ENCODE peak calls at places on chromosome 4, in eight cellular contexts. I is mesenchymal stem cell; L is uterus; Z is IMR-90; V is fibroblast of lung; Q is CD4-positive, CD25-positive, alpha-beta regulatory T cell; W is aorta; E is testis. S is an unnamed sample.

GRCh38 chr4:127737295-127737694 is 7.1 kb downstream of the SLC25A31 start:
- DNase-seq in I (no peak), L (no peak), Z (no peak), V (no peak), Q (no peak), W (no peak), E (no peak), S (no peak)

GRCh38 chr4:126475730-126476129 is 1157.0 kb upstream of the INTU start:
- DNase-seq in I (no peak), L (no peak), Z (no peak), V (no peak), Q (no peak), W (no peak), E (no peak), S (peak; percentile 5)

GRCh38 chr4:152992027-152992426 is 55.9 kb downstream of the FHDC1 start:
- DNase-seq in I (no peak), L (no peak), Z (no peak), V (no peak), Q (no peak), W (no peak), E (no peak), S (peak; percentile 99)

GRCh38 chr4:152640058-152640921 is 39.5 kb downstream of the TMEM154 start:
- DNase-seq in I (peak; percentile 38), L (no peak), Z (peak; percentile 28), V (no peak), Q (no peak), W (no peak), E (peak; percentile 30), S (peak; percentile 17)

GRCh38 chr4:39030726-39031125 is 1.5 kb downstream of the TMEM156 start:
- DNase-seq in I (no peak), L (no peak), Z (peak; percentile 41), V (no peak), Q (no peak), W (no peak), E (no peak), S (peak; percentile 53)

GRCh38 chr4:7431696-7432530 is 2.8 kb downstream of the PSAPL1 start:
- DNase-seq in I (no peak), L (no peak), Z (no peak), V (no peak), Q (no peak), W (peak; percentile 25), E (no peak), S (peak; percentile 34)

GRCh38 chr4:67198757-67199156 is 346.5 kb downstream of the CENPC start:
- DNase-seq in I (peak; percentile 57), L (no peak), Z (no peak), V (peak; percentile 61), Q (no peak), W (no peak), E (peak; percentile 24), S (peak; percentile 74)

GRCh38 chr4:134200811-134201215 is 776 bp downstream of the PABPC4L start:
- DNase-seq in I (no peak), L (no peak), Z (no peak), V (peak; percentile 11), Q (no peak), W (peak; percentile 35), E (no peak), S (no peak)

GRCh38 chr4:7448036-7448435 is 13.3 kb upstream of the PSAPL1 start:
- DNase-seq in I (no peak), L (no peak), Z (no peak), V (no peak), Q (no peak), W (no peak), E (no peak), S (no peak)

GRCh38 chr4:5435201-5435600 is 273.2 kb downstream of the EVC2 start:
- DNase-seq in I (no peak), L (no peak), Z (no peak), V (no peak), Q (no peak), W (no peak), E (no peak), S (no peak)

GRCh38 chr4:109389367-109390118 is 44.1 kb upstream of the SEC24B start:
- DNase-seq in I (peak; percentile 26), L (no peak), Z (no peak), V (no peak), Q (no peak), W (no peak), E (no peak), S (no peak)

GRCh38 chr4:122992111-122992510 is 69.7 kb upstream of the NUDT6 start:
- DNase-seq in I (no peak), L (no peak), Z (no peak), V (peak; percentile 27), Q (no peak), W (no peak), E (no peak), S (peak; percentile 65)

GRCh38 chr4:7514789-7515188 is 80.1 kb upstream of the PSAPL1 start:
- DNase-seq in I (no peak), L (no peak), Z (no peak), V (no peak), Q (no peak), W (no peak), E (no peak), S (no peak)

GRCh38 chr4:74671074-74671698 is 123.1 kb downstream of the BTC start:
- DNase-seq in I (peak; percentile 74), L (no peak), Z (peak; percentile 64), V (peak; percentile 55), Q (no peak), W (no peak), E (peak; percentile 51), S (peak; percentile 74)

GRCh38 chr4:80495847-80496246 is 160.3 kb downstream of the CFAP299 start:
- DNase-seq in I (no peak), L (no peak), Z (no peak), V (no peak), Q (no peak), W (no peak), E (no peak), S (no peak)

GRCh38 chr4:115360441-115360840 is 247.0 kb upstream of the NDST4 start:
- DNase-seq in I (peak; percentile 66), L (no peak), Z (no peak), V (peak; percentile 32), Q (no peak), W (no peak), E (no peak), S (no peak)

GRCh38 chr4:181536753-181537434 is 706.3 kb upstream of the TENM3 start:
- DNase-seq in I (no peak), L (no peak), Z (no peak), V (no peak), Q (no peak), W (no peak), E (no peak), S (no peak)

GRCh38 chr4:7478665-7479064 is 43.9 kb upstream of the PSAPL1 start:
- DNase-seq in I (no peak), L (no peak), Z (no peak), V (no peak), Q (no peak), W (no peak), E (no peak), S (no peak)

GRCh38 chr4:45350438-45350837 is 624.1 kb upstream of the GNPDA2 start:
- DNase-seq in I (peak; percentile 56), L (no peak), Z (no peak), V (peak; percentile 6), Q (no peak), W (no peak), E (no peak), S (no peak)

GRCh38 chr4:60657041-60657440 is 543.1 kb upstream of the ADGRL3 start:
- DNase-seq in I (peak; percentile 3), L (no peak), Z (peak; percentile 1), V (no peak), Q (no peak), W (no peak), E (no peak), S (peak; percentile 50)

DNA sequence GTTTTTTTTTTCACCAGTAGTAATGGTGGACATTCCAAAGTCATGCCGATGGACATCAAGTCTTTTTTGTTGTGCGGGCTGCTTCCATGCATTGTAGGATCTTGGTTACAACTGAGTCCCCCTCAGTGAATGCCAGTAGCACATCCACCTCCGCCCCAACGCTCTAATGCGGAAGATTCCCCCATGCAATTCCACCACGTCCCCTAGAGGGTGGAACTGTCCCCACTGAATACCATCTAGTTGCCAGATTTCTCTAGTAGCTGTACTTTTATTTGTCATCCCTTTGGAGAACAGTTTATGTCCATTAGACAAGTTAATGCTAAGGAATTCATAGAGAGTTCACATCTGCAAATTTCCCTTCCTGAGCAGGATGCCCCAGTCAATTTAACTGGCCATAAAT is 6.7 kb downstream of the SHISA3 start:
- DNase-seq in I (no peak), L (no peak), Z (no peak), V (no peak), Q (no peak), W (no peak), E (no peak), S (no peak)
- H3K27me3 ChIP-seq in I (no peaks in the 10 kb centered on the region), L (peaks cover 8% of the 10 kb centered on the region), Z (no peaks in the 10 kb centered on the region), V (peaks cover 5% of the 10 kb centered on the region), Q (peaks cover 19% of the 10 kb centered on the region), W (peaks cover 3% of the 10 kb centered on the region), E (no peaks in the 10 kb centered on the region), S (peaks cover 9% of the 10 kb centered on the region)

DNA sequence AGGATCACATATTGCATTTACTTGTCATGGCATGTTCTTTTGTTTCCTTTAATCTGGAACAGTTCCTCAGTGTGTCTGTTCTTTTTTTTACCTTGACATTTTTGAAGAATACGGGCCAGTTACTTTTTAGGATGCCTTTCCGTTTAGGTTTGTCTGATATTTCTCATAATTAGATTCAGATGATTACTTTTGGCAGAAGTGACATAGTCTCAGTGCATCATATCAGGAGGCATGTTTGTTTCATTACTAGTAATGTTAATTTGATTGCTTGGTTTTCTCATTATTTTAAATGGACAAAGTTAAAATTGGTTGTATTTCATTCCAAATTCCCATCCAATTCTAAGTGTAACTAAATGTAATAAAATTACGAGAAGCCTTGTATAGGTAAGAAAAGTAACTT is 8.3 kb downstream of the POLR2B start:
- DNase-seq in I (no peak), L (no peak), Z (no peak), V (no peak), Q (no peak), W (no peak), E (no peak), S (no peak)
- H3K36me3 ChIP-seq in I (peaks cover 29% of the 10 kb centered on the region), L (no peaks in the 10 kb centered on the region), Z (peaks cover 32% of the 10 kb centered on the region), V (peaks cover 8% of the 10 kb centered on the region), Q (peaks cover 62% of the 10 kb centered on the region), W (peaks cover 7% of the 10 kb centered on the region), E (no peaks in the 10 kb centered on the region), S (peaks cover 4% of the 10 kb centered on the region)

DNA sequence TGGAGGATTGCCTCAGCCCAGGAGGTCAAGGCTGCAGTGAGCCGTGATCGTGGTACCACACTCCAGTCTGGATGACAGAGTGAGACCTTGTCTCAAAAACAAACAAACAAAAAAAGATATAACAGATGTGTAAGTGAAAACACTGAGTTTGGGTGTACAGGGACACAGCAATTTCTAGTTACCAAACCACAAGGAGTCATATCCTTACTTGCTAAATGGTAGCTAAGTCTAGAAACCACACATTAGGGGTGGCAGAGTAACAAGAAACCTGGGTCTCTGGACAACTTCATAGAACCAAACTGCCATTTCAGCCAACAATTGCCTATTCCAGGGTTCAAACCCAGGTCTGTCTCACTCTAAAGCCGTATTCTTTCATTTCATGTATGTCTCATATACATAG is 20.8 kb downstream of the PPEF2 start:
- DNase-seq in I (no peak), L (no peak), Z (no peak), V (no peak), Q (no peak), W (no peak), E (no peak), S (no peak)
- H3K27me3 ChIP-seq in I (peaks cover 9% of the 10 kb centered on the region), L (no peaks in the 10 kb centered on the region), Z (peaks cover 17% of the 10 kb centered on the region), V (peaks cover 8% of the 10 kb centered on the region), Q (no peaks in the 10 kb centered on the region), W (no peaks in the 10 kb centered on the region), E (no peaks in the 10 kb centered on the region), S (no peaks in the 10 kb centered on the region)

DNA sequence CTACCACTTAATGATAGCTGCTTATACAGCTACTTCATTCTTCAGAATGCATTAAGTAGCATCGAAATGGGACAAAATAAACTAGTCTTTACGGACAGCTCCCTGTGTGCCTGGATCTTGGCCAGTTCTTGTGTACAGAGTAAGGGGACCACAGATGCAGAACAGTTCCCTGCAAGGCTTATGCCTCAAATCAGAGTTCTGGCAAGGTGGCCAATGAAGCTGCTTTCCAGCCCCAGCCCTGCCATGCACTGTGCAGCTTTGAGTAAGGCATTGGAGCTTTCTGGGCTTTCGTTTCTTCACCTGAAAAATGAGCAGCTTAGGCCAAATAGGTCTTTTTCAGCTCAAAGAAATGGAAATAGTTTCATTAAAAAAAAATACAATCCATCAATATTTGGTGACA is 14.2 kb downstream of the CLNK start:
- DNase-seq in I (no peak), L (no peak), Z (no peak), V (no peak), Q (no peak), W (no peak), E (no peak), S (no peak)
- H3K36me3 ChIP-seq in I (no peaks in the 10 kb centered on the region), L (no peaks in the 10 kb centered on the region), Z (no peaks in the 10 kb centered on the region), V (no peaks in the 10 kb centered on the region), Q (no peaks in the 10 kb centered on the region), W (no peaks in the 10 kb centered on the region), E (no peaks in the 10 kb centered on the region), S (no peaks in the 10 kb centered on the region)

S was measured in bronchial epithelial cell.